ENCODE peak calls at places on chromosomes 1 and 21, in four cellular contexts. V is breast epithelium; K is heart right ventricle; I is CD4-positive, alpha-beta T cell. R is an unnamed sample. For H3K27me3, the result is how much of the 10 kb centered on the place peaks cover.

GRCh38 chr1:180165509-180166435 is 11.1 kb downstream of the QSOX1 start:
- DNase-seq in V (peak), K (no peak), I (no peak), R (no peak)

GRCh38 chr1:95084317-95085176 is 11.8 kb upstream of the ALG14 start:
- DNase-seq in V (no peak), K (no peak), I (no peak), R (no peak)

GRCh38 chr1:53210352-53210751 is 10.1 kb downstream of the CZIB start:
- DNase-seq in V (no peak), K (no peak), I (no peak), R (no peak)

GRCh38 chr1:26530898-26531598 is 1.5 kb downstream of the RPS6KA1 start:
- DNase-seq in V (peak), K (no peak), I (no peak), R (peak)

GRCh38 chr1:224613486-224613885 is 2.6 kb upstream of the CNIH3 start:
- DNase-seq in V (no peak), K (no peak), I (no peak), R (no peak)

GRCh38 chr21:26079376-26079775 is 91.2 kb downstream of the APP start:
- DNase-seq in V (no peak), K (no peak), I (no peak), R (no peak)

GRCh38 chr1:183185941-183186490 is at the start of gene LAMC2:
- DNase-seq in V (peak), K (no peak), I (no peak), R (peak)

GRCh38 chr1:229699613-229700242 is 73.7 kb downstream of the URB2 start:
- DNase-seq in V (no peak), K (no peak), I (no peak), R (no peak)

GRCh38 chr1:29243863-29244185 is 7.5 kb downstream of the PTPRU start:
- DNase-seq in V (no peak), K (no peak), I (no peak), R (no peak)

GRCh38 chr1:13781228-13781627 is 81.2 kb downstream of the PRDM2 start:
- DNase-seq in V (no peak), K (no peak), I (no peak), R (no peak)

GRCh38 chr1:60108223-60108622 is 34.7 kb upstream of the C1orf87 start:
- DNase-seq in V (no peak), K (no peak), I (no peak), R (no peak)

GRCh38 chr21:38188037-38188436 is 68.8 kb upstream of the KCNJ15 start:
- DNase-seq in V (no peak), K (no peak), I (no peak), R (no peak)

GRCh38 chr1:226735576-226735975 is 3.5 kb downstream of the ITPKB start:
- DNase-seq in V (no peak), K (no peak), I (no peak), R (no peak)

GRCh38 chr1:192610114-192610958 is 25.6 kb upstream of the RGS13 start:
- DNase-seq in V (no peak), K (no peak), I (no peak), R (no peak)

GRCh38 chr1:205800973-205801703 is 11.9 kb downstream of the SLC41A1 start:
- DNase-seq in V (no peak), K (no peak), I (no peak), R (no peak)

GRCh38 chr1:94801919-94802546 is 18.1 kb upstream of the SLC44A3 start:
- DNase-seq in V (no peak), K (peak), I (no peak), R (no peak)

GRCh38 chr1:113031060-113031933 is 41.7 kb upstream of the LRIG2 start:
- DNase-seq in V (no peak), K (no peak), I (no peak), R (no peak)

GRCh38 chr1:19257178-19257914 is 5.7 kb downstream of the MRTO4 start:
- DNase-seq in V (no peak), K (peak), I (no peak), R (no peak)

GRCh38 chr1:16612332-16613172 is 812 bp downstream of the NBPF1 start:
- DNase-seq in V (peak), K (peak), I (peak), R (peak)

GRCh38 chr1:223137402-223138100 is 5.5 kb downstream of the TLR5 start:
- DNase-seq in V (peak), K (no peak), I (no peak), R (no peak)

GRCh38 chr1:117697220-117697781 is 91.5 kb downstream of the TENT5C start:
- DNase-seq in V (no peak), K (no peak), I (no peak), R (no peak)

GRCh38 chr1:63112155-63112914 is 210.0 kb upstream of the FOXD3 start:
- DNase-seq in V (no peak), K (no peak), I (no peak), R (no peak)

GRCh38 chr1:182143825-182144661 is 82.5 kb upstream of the ZNF648 start:
- DNase-seq in V (peak), K (peak), I (no peak), R (peak)

GRCh38 chr1:18154431-18155194 is 47.0 kb downstream of the IGSF21 start:
- DNase-seq in V (no peak), K (no peak), I (no peak), R (no peak)

GRCh38 chr21:37364722-37365121 is 1.9 kb upstream of the DYRK1A start:
- DNase-seq in V (no peak), K (no peak), I (no peak), R (no peak)

GRCh38 chr1:167375949-167376348 is 142.4 kb downstream of the CD247 start:
- DNase-seq in V (no peak), K (no peak), I (no peak), R (no peak)

GRCh38 chr1:158003409-158003805 is 10.0 kb downstream of the KIRREL1 start:
- DNase-seq in V (no peak), K (no peak), I (no peak), R (no peak)

GRCh38 chr1:191155178-191155577 is 677.5 kb upstream of the BRINP3 start:
- DNase-seq in V (no peak), K (no peak), I (no peak), R (no peak)

GRCh38 chr1:212721388-212722247 is 22.0 kb upstream of the BATF3 start:
- DNase-seq in V (no peak), K (no peak), I (no peak), R (no peak)

GRCh38 chr1:100038401-100039306 is 68.9 kb downstream of the SLC35A3 start:
- DNase-seq in V (peak), K (peak), I (peak), R (peak)

GRCh38 chr1:182897696-182898095 is 55.3 kb downstream of the SHCBP1L start:
- DNase-seq in V (no peak), K (no peak), I (no peak), R (no peak)

GRCh38 chr21:36297938-36298572 is 21.9 kb upstream of the MORC3 start:
- DNase-seq in V (peak), K (peak), I (peak), R (peak)

GRCh38 chr1:203867816-203868215 is 6.4 kb downstream of the SNRPE start:
- DNase-seq in V (no peak), K (no peak), I (no peak), R (no peak)

GRCh38 chr1:6800728-6801127 is 15.5 kb downstream of the CAMTA1 start:
- DNase-seq in V (no peak), K (no peak), I (no peak), R (no peak)

GRCh38 chr1:196059210-196059609 is 549.0 kb downstream of the KCNT2 start:
- DNase-seq in V (no peak), K (no peak), I (no peak), R (no peak)

GRCh38 chr1:184254849-184255248 is 132.0 kb upstream of the C1orf21 start:
- DNase-seq in V (no peak), K (no peak), I (no peak), R (no peak)

GRCh38 chr21:28337319-28337718 is 655.4 kb downstream of the LTN1 start:
- DNase-seq in V (no peak), K (no peak), I (no peak), R (no peak)

DNA sequence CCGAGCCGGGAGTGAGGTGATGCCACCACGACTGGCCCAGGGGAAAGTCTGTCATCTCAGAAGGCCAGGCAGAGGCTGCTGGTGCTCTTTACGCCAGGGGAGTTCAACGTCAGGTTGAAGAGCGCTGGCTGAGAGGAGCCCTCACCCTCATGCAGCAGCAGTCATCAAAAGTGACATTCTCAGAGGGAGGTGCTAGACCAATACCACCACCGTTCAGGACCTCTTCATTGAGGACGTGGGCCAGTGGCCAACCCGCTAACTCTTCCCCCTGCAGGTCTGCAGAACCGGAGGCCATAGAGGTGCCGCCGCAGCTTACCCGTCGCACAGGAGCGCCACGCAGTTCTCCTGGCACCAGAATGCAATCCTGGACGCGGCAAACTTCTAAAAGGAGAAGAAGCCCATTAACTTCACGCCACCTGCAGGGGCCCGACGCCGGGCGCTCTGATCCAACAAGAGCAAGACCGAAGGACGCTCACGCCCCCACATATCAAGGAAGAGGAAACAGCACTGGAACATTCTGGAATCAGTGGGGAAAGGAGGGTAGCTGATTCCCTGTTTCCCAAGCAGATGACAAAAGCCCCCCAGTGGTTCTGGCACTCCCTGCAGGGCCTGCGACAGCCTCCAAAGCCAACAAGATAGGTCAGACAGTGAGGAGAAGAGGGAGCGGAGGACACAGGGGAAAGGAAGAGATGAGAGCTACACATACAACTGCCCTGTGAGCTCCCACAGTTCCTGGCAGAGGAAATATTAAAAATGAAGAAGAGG is 24.9 kb downstream of the WDR4 start:
- DNase-seq in V (no peak), K (no peak), I (no peak), R (peak)
- TF ChIP-seq CTCF in V (no peak), K (no peak), I (no peak), R (no peak)

GRCh38 chr21:33578959-33579542 is 9.4 kb downstream of the DONSON start:
- DNase-seq in V (no peak), K (no peak), I (no peak), R (no peak)
- H3K27ac ChIP-seq in V (no peak), K (no peak), I (no peak), R (no peak)

DNA sequence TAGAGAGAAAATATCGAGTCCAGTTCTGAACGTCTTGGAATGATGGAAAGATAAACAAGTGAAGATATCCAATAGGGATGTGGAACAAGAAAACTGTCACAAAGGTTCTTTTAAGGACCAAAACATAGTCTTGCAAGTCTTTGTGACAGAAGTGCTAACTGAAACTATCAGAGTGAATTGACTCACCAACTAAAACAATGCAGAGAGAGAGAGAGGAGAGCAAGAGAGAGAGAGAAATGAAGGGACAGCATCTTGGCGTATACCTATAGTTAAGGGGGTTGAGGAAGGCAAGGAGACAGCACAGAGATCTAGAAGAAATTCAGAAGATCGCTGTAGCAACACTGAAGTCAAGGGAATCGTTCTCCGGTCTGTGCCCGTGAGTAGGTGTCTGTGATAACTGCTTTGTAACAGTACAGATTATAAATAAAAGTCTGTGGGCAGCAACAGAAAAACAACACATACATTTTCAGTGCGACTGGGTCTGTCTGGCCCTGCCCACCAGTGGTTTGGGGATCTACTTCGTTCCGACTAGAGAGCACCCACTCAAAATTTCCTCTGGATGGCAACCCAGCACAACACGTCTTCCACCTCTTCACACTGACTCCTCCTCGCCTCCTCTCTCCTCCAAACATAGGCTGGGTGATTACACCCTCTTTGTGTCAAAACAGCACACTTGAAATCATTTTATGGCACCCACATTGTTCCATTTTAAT is 4.8 kb upstream of the COA6 start:
- DNase-seq in V (no peak), K (no peak), I (no peak), R (no peak)
- H3K27me3 ChIP-seq in V (under half), K (under half), I (under half), R (under half)

DNA sequence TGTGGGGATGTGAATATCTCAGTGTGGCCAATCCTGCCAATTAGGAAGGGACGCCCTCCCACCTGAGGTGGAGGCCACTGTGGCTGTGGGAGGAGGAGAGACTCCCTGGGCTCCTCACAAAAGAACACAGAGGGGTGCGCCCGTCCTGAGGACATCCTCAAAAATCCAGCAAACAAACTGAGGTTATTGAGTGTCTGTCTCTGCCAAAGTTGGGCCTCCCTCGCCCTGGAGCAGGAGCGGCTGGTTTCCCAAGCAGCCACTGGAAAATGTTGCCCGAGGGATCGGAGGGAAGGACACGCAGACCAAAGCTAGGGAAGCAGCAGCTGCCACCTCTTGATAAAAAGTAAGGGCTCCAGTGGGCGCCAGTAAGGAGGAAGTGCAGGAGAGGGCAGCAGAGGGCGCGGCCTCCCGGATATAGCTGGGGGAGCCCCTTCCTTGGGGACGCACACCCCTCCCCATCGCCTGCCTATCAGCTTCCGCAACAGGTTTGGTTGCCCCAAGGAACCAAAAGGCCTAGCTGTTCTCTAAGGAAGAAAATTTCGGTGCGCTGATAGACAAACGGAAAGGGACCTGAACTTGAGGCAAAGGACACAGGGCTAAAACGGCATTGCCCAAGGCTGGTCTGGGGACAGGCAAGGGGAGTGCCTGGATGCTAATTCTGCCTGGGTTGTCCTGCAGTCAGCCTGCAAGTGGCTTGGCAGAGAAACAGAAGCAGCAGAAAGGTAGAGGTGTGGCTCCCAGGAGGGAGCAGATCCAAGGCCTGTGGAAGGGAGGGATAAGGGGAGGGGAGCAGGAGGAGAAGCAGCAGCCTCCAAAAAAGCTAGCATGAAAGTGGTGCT is 1.7 kb upstream of the GRIK3 start:
- DNase-seq in V (no peak), K (no peak), I (no peak), R (no peak)
- TF ChIP-seq CTCF in V (no peak), K (no peak), I (no peak), R (no peak)

GRCh38 chr1:11800756-11801433 is 4.9 kb downstream of the MTHFR start:
- DNase-seq in V (no peak), K (no peak), I (no peak), R (no peak)
- H3K27ac ChIP-seq in V (no peak), K (peak), I (no peak), R (no peak)

GRCh38 chr21:33064623-33064996 is 5.3 kb upstream of the OLIG1 start:
- DNase-seq in V (no peak), K (no peak), I (no peak), R (no peak)

GRCh38 chr21:33069645-33069993 is 322 bp upstream of the OLIG1 start:
- DNase-seq in V (no peak), K (no peak), I (no peak), R (no peak)

GRCh38 chr21:33067457-33067856 is 2.5 kb upstream of the OLIG1 start:
- DNase-seq in V (no peak), K (no peak), I (no peak), R (no peak)

GRCh38 chr21:33069243-33069642 is 698 bp upstream of the OLIG1 start:
- DNase-seq in V (no peak), K (no peak), I (no peak), R (no peak)

DNA sequence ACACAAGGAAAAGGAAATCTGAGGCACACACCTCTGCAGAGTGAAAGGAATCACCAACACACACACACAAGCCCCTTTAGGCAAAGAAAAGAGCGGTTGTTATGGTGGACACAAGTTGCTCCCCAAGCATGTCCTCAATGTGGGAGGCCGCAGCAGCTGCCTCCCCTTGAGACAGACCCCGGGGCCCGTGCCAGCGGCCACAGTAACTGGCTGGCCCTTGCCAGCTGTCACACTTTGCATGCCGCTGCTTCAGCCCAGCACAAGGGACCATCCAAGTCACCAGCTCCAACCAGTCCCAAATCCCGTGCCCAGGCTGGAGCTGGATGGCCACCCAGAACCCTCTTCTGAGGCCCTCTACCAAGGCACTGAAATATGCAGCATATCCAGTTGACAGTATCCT is 2.9 kb upstream of the OLIG1 start:
- DNase-seq in V (no peak), K (no peak), I (no peak), R (no peak)
- H3K27me3 ChIP-seq in V (under half), K (half or more), I (half or more), R (half or more)

DNA sequence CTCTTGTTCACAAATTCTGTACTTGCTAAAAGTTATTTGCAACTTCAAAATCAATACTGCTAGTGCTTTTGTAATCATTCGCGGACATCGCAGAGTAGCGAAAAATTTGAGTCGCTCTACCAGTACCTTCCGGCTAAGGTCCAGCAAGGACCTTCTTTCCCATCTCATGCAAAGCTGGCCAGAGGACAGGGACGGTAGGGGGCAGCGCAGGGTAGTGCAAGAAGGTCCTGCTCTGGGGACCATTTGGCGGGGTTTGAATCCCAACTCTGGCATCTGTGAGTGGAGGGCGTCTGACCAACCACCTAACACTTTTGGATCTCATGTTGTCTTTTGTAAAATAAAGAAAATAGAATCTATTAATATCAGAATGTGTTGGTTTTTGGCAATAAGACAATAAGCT is 258.3 kb downstream of the SPATA17 start:
- DNase-seq in V (no peak), K (no peak), I (no peak), R (no peak)
- TF ChIP-seq CTCF in V (no peak), K (no peak), I (no peak), R (no peak)

GRCh38 chr1:86706018-86706417 is 1.6 kb downstream of the SH3GLB1 start:
- DNase-seq in V (no peak), K (no peak), I (no peak), R (no peak)
- H3K27ac ChIP-seq in V (peak), K (peak), I (no peak), R (peak)

GRCh38 chr1:84298688-84299535 is 2.6 kb upstream of the SAMD13 start:
- DNase-seq in V (peak), K (peak), I (peak), R (peak)
- H3K27me3 ChIP-seq in V (under half), K (under half), I (under half), R (under half)

GRCh38 chr21:31656199-31657095 is 3.0 kb upstream of the SOD1 start:
- DNase-seq in V (no peak), K (no peak), I (no peak), R (no peak)

GRCh38 chr21:31663584-31664249 is 4.2 kb downstream of the SOD1 start:
- DNase-seq in V (no peak), K (no peak), I (no peak), R (no peak)

GRCh38 chr21:31658053-31658452 is 1.4 kb upstream of the SOD1 start:
- DNase-seq in V (no peak), K (no peak), I (no peak), R (no peak)

GRCh38 chr21:31660134-31660565 is 657 bp downstream of the SOD1 start:
- DNase-seq in V (no peak), K (peak), I (no peak), R (peak)

GRCh38 chr21:31659286-31660133 is at the start of gene SOD1:
- DNase-seq in V (peak), K (peak), I (peak), R (peak)
- TF ChIP-seq CTCF in V (no peak), K (peak), I (no peak), R (no peak)

R was measured in left lung.